ENCODE peak calls at places on chromosomes 13 and 19, in five cellular contexts. One of them, this sample, is unnamed.

GRCh38 chr13:36674337-36675212 is 755 bp downstream of the SERTM1 start:
- DNase-seq in Peyer's patch: no peak
- DNase-seq in aorta: peak
- DNase-seq in caudate nucleus: no peak
- DNase-seq in neuronal stem cell: no peak
- DNase-seq in this sample: no peak

GRCh38 chr19:51093066-51093465 is 10.4 kb upstream of the KLK14 start:
- DNase-seq in Peyer's patch: no peak
- DNase-seq in aorta: peak
- DNase-seq in caudate nucleus: no peak
- DNase-seq in neuronal stem cell: no peak
- DNase-seq in this sample: no peak

GRCh38 chr13:99800004-99800403 is 171.6 kb downstream of the ZIC5 start:
- DNase-seq in Peyer's patch: no peak
- DNase-seq in aorta: no peak
- DNase-seq in caudate nucleus: no peak
- DNase-seq in neuronal stem cell: no peak
- DNase-seq in this sample: no peak

GRCh38 chr19:8370176-8371010 is 6.4 kb downstream of the ANGPTL4 start:
- DNase-seq in Peyer's patch: no peak
- DNase-seq in aorta: no peak
- DNase-seq in caudate nucleus: no peak
- DNase-seq in neuronal stem cell: no peak
- DNase-seq in this sample: no peak

GRCh38 chr13:44422755-44423643 is 49.4 kb downstream of the SERP2 start:
- DNase-seq in Peyer's patch: no peak
- DNase-seq in aorta: peak
- DNase-seq in caudate nucleus: no peak
- DNase-seq in neuronal stem cell: no peak
- DNase-seq in this sample: no peak

GRCh38 chr19:16571689-16572331 is 405 bp downstream of the SLC35E1 start:
- DNase-seq in Peyer's patch: no peak
- DNase-seq in aorta: no peak
- DNase-seq in caudate nucleus: no peak
- DNase-seq in neuronal stem cell: peak
- DNase-seq in this sample: no peak

GRCh38 chr13:114106991-114107685 is 25.3 kb downstream of the RASA3 start:
- DNase-seq in Peyer's patch: peak
- DNase-seq in aorta: peak
- DNase-seq in caudate nucleus: no peak
- DNase-seq in neuronal stem cell: no peak
- DNase-seq in this sample: no peak

GRCh38 chr19:19652482-19653295 is 9.2 kb upstream of the GMIP start:
- DNase-seq in Peyer's patch: no peak
- DNase-seq in aorta: no peak
- DNase-seq in caudate nucleus: no peak
- DNase-seq in neuronal stem cell: no peak
- DNase-seq in this sample: no peak

GRCh38 chr13:92346046-92346445 is 880.6 kb upstream of the GPC6 start:
- DNase-seq in Peyer's patch: no peak
- DNase-seq in aorta: no peak
- DNase-seq in caudate nucleus: no peak
- DNase-seq in neuronal stem cell: peak
- DNase-seq in this sample: no peak

GRCh38 chr13:108425056-108425455 is 155.5 kb downstream of the TNFSF13B start:
- DNase-seq in Peyer's patch: no peak
- DNase-seq in aorta: no peak
- DNase-seq in caudate nucleus: no peak
- DNase-seq in neuronal stem cell: no peak
- DNase-seq in this sample: no peak

GRCh38 chr19:3161453-3161852 is 17.1 kb upstream of the S1PR4 start:
- DNase-seq in Peyer's patch: no peak
- DNase-seq in aorta: peak
- DNase-seq in caudate nucleus: no peak
- DNase-seq in neuronal stem cell: no peak
- DNase-seq in this sample: no peak

GRCh38 chr13:21528616-21529015 is 69.5 kb upstream of the ZDHHC20 start:
- DNase-seq in Peyer's patch: no peak
- DNase-seq in aorta: no peak
- DNase-seq in caudate nucleus: no peak
- DNase-seq in neuronal stem cell: no peak
- DNase-seq in this sample: no peak

GRCh38 chr19:41564515-41565383 is 11.2 kb upstream of the CEACAM21 start:
- DNase-seq in Peyer's patch: no peak
- DNase-seq in aorta: no peak
- DNase-seq in caudate nucleus: no peak
- DNase-seq in neuronal stem cell: peak
- DNase-seq in this sample: no peak

GRCh38 chr13:81012031-81012430 is 671.1 kb upstream of the SPRY2 start:
- DNase-seq in Peyer's patch: no peak
- DNase-seq in aorta: no peak
- DNase-seq in caudate nucleus: no peak
- DNase-seq in neuronal stem cell: no peak
- DNase-seq in this sample: no peak

GRCh38 chr19:10258080-10258710 is 6.2 kb downstream of the MRPL4 start:
- DNase-seq in Peyer's patch: no peak
- DNase-seq in aorta: no peak
- DNase-seq in caudate nucleus: no peak
- DNase-seq in neuronal stem cell: no peak
- DNase-seq in this sample: no peak

GRCh38 chr19:5839312-5840017 is at the start of gene FUT6:
- DNase-seq in Peyer's patch: peak
- DNase-seq in aorta: no peak
- DNase-seq in caudate nucleus: no peak
- DNase-seq in neuronal stem cell: no peak
- DNase-seq in this sample: no peak

GRCh38 chr19:39557791-39558622 is 18.0 kb upstream of the EID2 start:
- DNase-seq in Peyer's patch: no peak
- DNase-seq in aorta: no peak
- DNase-seq in caudate nucleus: no peak
- DNase-seq in neuronal stem cell: no peak
- DNase-seq in this sample: peak

GRCh38 chr13:55439450-55439849 is 1701.3 kb upstream of the PRR20A start:
- DNase-seq in Peyer's patch: no peak
- DNase-seq in aorta: no peak
- DNase-seq in caudate nucleus: no peak
- DNase-seq in neuronal stem cell: no peak
- DNase-seq in this sample: no peak

GRCh38 chr13:101523732-101524131 is 71.3 kb downstream of the ITGBL1 start:
- DNase-seq in Peyer's patch: no peak
- DNase-seq in aorta: no peak
- DNase-seq in caudate nucleus: no peak
- DNase-seq in neuronal stem cell: no peak
- DNase-seq in this sample: no peak

GRCh38 chr13:33351324-33351723 is 65.8 kb upstream of the STARD13 start:
- DNase-seq in Peyer's patch: no peak
- DNase-seq in aorta: no peak
- DNase-seq in caudate nucleus: no peak
- DNase-seq in neuronal stem cell: no peak
- DNase-seq in this sample: no peak

GRCh38 chr13:106804996-106805395 is 237.1 kb upstream of the ARGLU1 start:
- DNase-seq in Peyer's patch: no peak
- DNase-seq in aorta: no peak
- DNase-seq in caudate nucleus: no peak
- DNase-seq in neuronal stem cell: no peak
- DNase-seq in this sample: no peak
- H3K27ac ChIP-seq in Peyer's patch: no peak
- H3K27ac ChIP-seq in aorta: no peak
- H3K27ac ChIP-seq in caudate nucleus: no peak
- H3K27ac ChIP-seq in neuronal stem cell: no peak
- H3K27ac ChIP-seq in this sample: no peak

GRCh38 chr13:30123575-30123974 is 183.8 kb downstream of the KATNAL1 start:
- DNase-seq in Peyer's patch: no peak
- DNase-seq in aorta: no peak
- DNase-seq in caudate nucleus: no peak
- DNase-seq in neuronal stem cell: no peak
- DNase-seq in this sample: no peak
- H3K27ac ChIP-seq in Peyer's patch: no peak
- H3K27ac ChIP-seq in aorta: no peak
- H3K27ac ChIP-seq in caudate nucleus: no peak
- H3K27ac ChIP-seq in neuronal stem cell: no peak
- H3K27ac ChIP-seq in this sample: no peak

GRCh38 chr19:13154911-13155471 is 4.8 kb downstream of the IER2 start:
- DNase-seq in Peyer's patch: peak
- DNase-seq in aorta: peak
- DNase-seq in caudate nucleus: peak
- DNase-seq in neuronal stem cell: peak
- DNase-seq in this sample: peak

GRCh38 chr19:13154241-13154778 is 4.1 kb downstream of the IER2 start:
- DNase-seq in Peyer's patch: peak
- DNase-seq in aorta: peak
- DNase-seq in caudate nucleus: peak
- DNase-seq in neuronal stem cell: peak
- DNase-seq in this sample: peak

GRCh38 chr19:13159713-13160112 is 9.5 kb downstream of the IER2 start:
- DNase-seq in Peyer's patch: no peak
- DNase-seq in aorta: no peak
- DNase-seq in caudate nucleus: no peak
- DNase-seq in neuronal stem cell: no peak
- DNase-seq in this sample: no peak

GRCh38 chr19:13155472-13156284 is 5.5 kb downstream of the IER2 start:
- DNase-seq in Peyer's patch: peak
- DNase-seq in aorta: peak
- DNase-seq in caudate nucleus: peak
- DNase-seq in neuronal stem cell: peak
- DNase-seq in this sample: peak

GRCh38 chr19:13156968-13157882 is 7.0 kb downstream of the IER2 start:
- DNase-seq in Peyer's patch: no peak
- DNase-seq in aorta: no peak
- DNase-seq in caudate nucleus: no peak
- DNase-seq in neuronal stem cell: no peak
- DNase-seq in this sample: peak
- H3K27ac ChIP-seq in Peyer's patch: peak
- H3K27ac ChIP-seq in aorta: no peak
- H3K27ac ChIP-seq in caudate nucleus: no peak
- H3K27ac ChIP-seq in neuronal stem cell: no peak
- H3K27ac ChIP-seq in this sample: peak

DNA sequence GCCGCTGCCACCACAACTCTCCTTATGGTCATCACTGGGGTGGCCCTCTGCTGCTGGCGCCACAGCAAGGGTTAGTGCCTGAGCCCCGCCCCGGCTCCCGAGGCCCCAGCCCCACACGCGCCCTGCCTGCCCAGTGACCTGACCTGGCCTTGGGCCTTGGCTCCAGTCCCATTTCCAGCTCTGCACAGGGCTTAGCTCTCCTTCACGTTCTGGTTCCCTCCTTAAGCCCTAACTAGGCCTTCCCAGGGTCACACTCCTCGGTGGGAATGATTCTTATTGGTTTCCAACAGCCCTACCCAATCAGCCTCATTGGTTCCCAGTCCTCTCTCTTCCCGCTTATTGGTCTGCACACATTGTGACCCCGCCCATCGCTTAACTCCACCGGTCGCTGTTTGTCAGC is 5.8 kb downstream of the KIRREL2 start:
- DNase-seq in Peyer's patch: no peak
- DNase-seq in aorta: no peak
- DNase-seq in caudate nucleus: no peak
- DNase-seq in neuronal stem cell: no peak
- DNase-seq in this sample: no peak
- H3K27ac ChIP-seq in Peyer's patch: no peak
- H3K27ac ChIP-seq in aorta: no peak
- H3K27ac ChIP-seq in caudate nucleus: no peak
- H3K27ac ChIP-seq in neuronal stem cell: no peak
- H3K27ac ChIP-seq in this sample: no peak

DNA sequence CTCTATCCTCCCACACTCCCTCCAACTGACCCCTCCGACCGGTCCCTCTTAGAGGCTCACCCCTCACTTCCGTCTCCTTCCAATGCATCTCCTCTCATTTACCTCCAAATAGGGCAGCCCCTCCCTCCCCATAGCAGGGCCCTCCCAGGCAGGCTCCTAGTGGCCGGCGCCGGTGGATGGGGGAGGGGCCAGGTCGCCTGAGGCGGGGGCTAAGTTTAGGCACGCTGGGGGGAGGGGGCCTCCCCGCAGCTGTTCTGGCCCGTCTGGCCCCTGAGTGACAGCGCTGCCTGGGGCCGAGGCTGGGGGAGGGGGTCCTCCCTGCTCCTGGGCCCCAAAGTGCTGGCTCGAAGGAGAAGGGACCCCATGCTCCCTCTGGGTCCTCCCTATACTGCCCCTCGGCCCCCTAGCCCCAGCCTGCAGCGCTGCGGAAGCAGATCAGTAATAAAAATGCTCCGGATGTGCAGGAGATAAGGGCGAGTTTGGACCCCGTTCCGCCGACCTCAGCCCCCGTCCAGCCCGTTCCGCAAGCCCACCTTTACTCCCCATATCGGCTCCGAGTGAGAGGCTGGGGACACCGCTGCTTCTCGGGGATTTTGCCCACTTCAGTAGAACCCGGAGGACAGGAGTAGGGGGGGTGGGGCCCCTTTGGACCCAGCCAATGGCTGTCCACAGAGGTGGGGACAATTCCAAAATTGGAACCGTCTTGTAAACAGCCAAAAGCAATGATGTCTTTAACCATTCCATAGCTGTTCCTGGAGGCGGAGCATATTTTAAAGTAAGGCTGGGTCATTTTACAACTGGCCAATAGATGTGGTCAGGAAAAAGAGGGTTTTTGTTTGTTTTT is 4.0 kb downstream of the RTN2 start:
- DNase-seq in Peyer's patch: peak
- DNase-seq in aorta: no peak
- DNase-seq in caudate nucleus: no peak
- DNase-seq in neuronal stem cell: no peak
- DNase-seq in this sample: no peak
- H3K27ac ChIP-seq in Peyer's patch: peak
- H3K27ac ChIP-seq in aorta: no peak
- H3K27ac ChIP-seq in caudate nucleus: no peak
- H3K27ac ChIP-seq in neuronal stem cell: peak
- H3K27ac ChIP-seq in this sample: no peak

GRCh38 chr19:23932878-23933277 is 18.2 kb downstream of the ZNF726 start:
- DNase-seq in Peyer's patch: no peak
- DNase-seq in aorta: no peak
- DNase-seq in caudate nucleus: no peak
- DNase-seq in neuronal stem cell: no peak
- DNase-seq in this sample: no peak
- H3K27ac ChIP-seq in Peyer's patch: no peak
- H3K27ac ChIP-seq in aorta: no peak
- H3K27ac ChIP-seq in caudate nucleus: no peak
- H3K27ac ChIP-seq in neuronal stem cell: no peak
- H3K27ac ChIP-seq in this sample: no peak

This sample was measured in CD4-positive, alpha-beta memory T cell.